ENCODE peak calls at places on chromosomes 5 and 9, in six cellular contexts. N is T-helper 9 cell; J is foreskin fibroblast; B is fibroblast of lung; U is fibroblast of mammary gland; E is stimulated activated CD4-positive, alpha-beta T cell treated with anti-CD3 and anti-CD28 coated beads, Interleukin-2, amount 100 ng/mL, for 48 hours. I is an unnamed sample.

GRCh38 chr5:115671939-115672338 is 46.1 kb upstream of the TMED7 start:
- DNase-seq in N (no peak), J (no peak), B (peak), U (no peak), E (no peak), I (no peak)

GRCh38 chr9:137406876-137407589 is 15.9 kb downstream of the EXD3 start:
- DNase-seq in N (peak), J (peak), B (peak), U (peak), E (peak), I (peak)

GRCh38 chr5:154498597-154499393 is 20.8 kb upstream of the HAND1 start:
- DNase-seq in N (no peak), J (no peak), B (no peak), U (no peak), E (no peak), I (no peak)

GRCh38 chr9:18626046-18626698 is 152.2 kb downstream of the ADAMTSL1 start:
- DNase-seq in N (no peak), J (no peak), B (no peak), U (no peak), E (no peak), I (no peak)

GRCh38 chr5:126864042-126864688 is 87.2 kb downstream of the LMNB1 start:
- DNase-seq in N (no peak), J (no peak), B (no peak), U (no peak), E (no peak), I (no peak)

GRCh38 chr5:135253601-135254165 is 145.3 kb downstream of the MACROH2A1 start:
- DNase-seq in N (no peak), J (no peak), B (peak), U (no peak), E (no peak), I (no peak)

GRCh38 chr9:124399323-124399962 is 15.8 kb downstream of the PSMB7 start:
- DNase-seq in N (no peak), J (peak), B (peak), U (peak), E (no peak), I (no peak)

GRCh38 chr9:104256031-104256709 is 162.1 kb downstream of the SMC2 start:
- DNase-seq in N (no peak), J (peak), B (no peak), U (peak), E (no peak), I (no peak)

GRCh38 chr9:15104826-15105420 is 194.7 kb upstream of the FREM1 start:
- DNase-seq in N (peak), J (peak), B (peak), U (peak), E (peak), I (peak)

GRCh38 chr9:81686614-81687520 is 2.5 kb downstream of the TLE1 start:
- DNase-seq in N (no peak), J (peak), B (peak), U (peak), E (no peak), I (no peak)

GRCh38 chr9:115234094-115234493 is 116.1 kb upstream of the TNC start:
- DNase-seq in N (no peak), J (peak), B (peak), U (peak), E (no peak), I (no peak)

GRCh38 chr5:136249678-136250266 is 56.8 kb upstream of the SMIM32 start:
- DNase-seq in N (no peak), J (peak), B (peak), U (peak), E (no peak), I (no peak)

GRCh38 chr5:161085081-161085480 is 233.1 kb upstream of the ATP10B start:
- DNase-seq in N (no peak), J (peak), B (no peak), U (peak), E (no peak), I (no peak)

GRCh38 chr5:43197535-43197934 is 5.5 kb downstream of the NIM1K start:
- DNase-seq in N (no peak), J (no peak), B (no peak), U (no peak), E (no peak), I (no peak)

GRCh38 chr5:143826909-143827514 is 15.1 kb downstream of the HMHB1 start:
- DNase-seq in N (no peak), J (no peak), B (peak), U (no peak), E (no peak), I (peak)

GRCh38 chr9:115999498-115999897 is 154.1 kb upstream of the PAPPA start:
- DNase-seq in N (no peak), J (peak), B (peak), U (peak), E (no peak), I (no peak)

GRCh38 chr9:134834217-134834956 is 46.2 kb upstream of the FCN2 start:
- DNase-seq in N (no peak), J (no peak), B (no peak), U (no peak), E (no peak), I (no peak)

GRCh38 chr5:141883184-141883947 is 5.2 kb upstream of the PCDH1 start:
- DNase-seq in N (no peak), J (peak), B (no peak), U (peak), E (no peak), I (no peak)

GRCh38 chr5:168831438-168831837 is 252.3 kb upstream of the PANK3 start:
- DNase-seq in N (no peak), J (no peak), B (no peak), U (no peak), E (no peak), I (no peak)

GRCh38 chr5:32018476-32019436 is 155.4 kb downstream of the GOLPH3 start:
- DNase-seq in N (no peak), J (no peak), B (peak), U (peak), E (no peak), I (no peak)

GRCh38 chr5:147911427-147911826 is 5.1 kb upstream of the C5orf46 start:
- DNase-seq in N (no peak), J (no peak), B (no peak), U (no peak), E (no peak), I (no peak)

GRCh38 chr5:157265714-157266285 is at the start of gene CYFIP2:
- DNase-seq in N (peak), J (peak), B (peak), U (no peak), E (peak), I (peak)

GRCh38 chr5:28398185-28398584 is 1359.8 kb upstream of the CDH9 start:
- DNase-seq in N (no peak), J (no peak), B (no peak), U (no peak), E (no peak), I (no peak)

GRCh38 chr9:129451089-129451656 is 169.7 kb downstream of the C9orf50 start:
- DNase-seq in N (no peak), J (peak), B (no peak), U (no peak), E (no peak), I (no peak)

GRCh38 chr9:130903194-130904069 is 6.8 kb upstream of the QRFP start:
- DNase-seq in N (no peak), J (no peak), B (no peak), U (no peak), E (no peak), I (no peak)

GRCh38 chr5:76472338-76473336 is 69.6 kb downstream of the IQGAP2 start:
- DNase-seq in N (no peak), J (no peak), B (no peak), U (no peak), E (peak), I (no peak)

GRCh38 chr5:103522586-103522985 is 40.0 kb downstream of the NUDT12 start:
- DNase-seq in N (no peak), J (no peak), B (no peak), U (peak), E (no peak), I (no peak)

GRCh38 chr5:105956456-105957177 is 1714.1 kb downstream of the EFNA5 start:
- DNase-seq in N (no peak), J (peak), B (peak), U (no peak), E (no peak), I (no peak)

GRCh38 chr5:531101-531748 is 7.0 kb upstream of the SLC9A3 start:
- DNase-seq in N (no peak), J (no peak), B (no peak), U (no peak), E (no peak), I (no peak)

GRCh38 chr5:57735754-57736153 is 253.1 kb upstream of the ACTBL2 start:
- DNase-seq in N (no peak), J (peak), B (peak), U (peak), E (no peak), I (no peak)

GRCh38 chr5:154626876-154627552 is 128.2 kb upstream of the LARP1 start:
- DNase-seq in N (no peak), J (peak), B (no peak), U (no peak), E (no peak), I (no peak)

GRCh38 chr5:115577329-115577728 is 24.9 kb downstream of the TICAM2 start:
- DNase-seq in N (no peak), J (peak), B (no peak), U (peak), E (no peak), I (no peak)

GRCh38 chr9:131854906-131855504 is 115.1 kb upstream of the RAPGEF1 start:
- DNase-seq in N (no peak), J (peak), B (peak), U (peak), E (no peak), I (no peak)

GRCh38 chr5:10635257-10635860 is 71.5 kb downstream of the ANKRD33B start:
- DNase-seq in N (no peak), J (peak), B (peak), U (peak), E (peak), I (peak)

GRCh38 chr9:137685886-137686420 is 67.1 kb downstream of the EHMT1 start:
- DNase-seq in N (no peak), J (no peak), B (no peak), U (peak), E (no peak), I (no peak)

GRCh38 chr5:177111720-177112394 is 21.7 kb upstream of the NSD1 start:
- DNase-seq in N (peak), J (peak), B (peak), U (peak), E (peak), I (peak)

I was measured in activated T-cell treated with anti-CD3 and anti-CD28 coated beads for 24 hours.